ENCODE peak calls at places on chromosomes 13 and 19, in nine cellular contexts. One of them, this sample, is unnamed.

GRCh38 chr19:17830567-17831418 is 9.5 kb upstream of the INSL3 start:
- DNase-seq in skeletal muscle cell: peak
- DNase-seq in ELF-1: peak
- DNase-seq in PC-9: peak
- DNase-seq in stimulated activated CD4-positive, alpha-beta T cell treated with anti-CD3 and anti-CD28 coated beads, TNF-alpha, amount 100 ng/mL, for 48 hours: peak
- DNase-seq in cardiac muscle cell: peak
- DNase-seq in type B pancreatic cell: peak
- DNase-seq in IMR-90: peak
- DNase-seq in lower leg skin: no peak
- DNase-seq in this sample: no peak

GRCh38 chr19:17860331-17860992 is 752 bp downstream of the RPL18A start:
- DNase-seq in lower leg skin: no peak
- DNase-seq in ELF-1: no peak
- DNase-seq in IMR-90: no peak
- DNase-seq in type B pancreatic cell: no peak
- DNase-seq in skeletal muscle cell: no peak
- DNase-seq in PC-9: no peak
- DNase-seq in cardiac muscle cell: no peak
- DNase-seq in stimulated activated CD4-positive, alpha-beta T cell treated with anti-CD3 and anti-CD28 coated beads, TNF-alpha, amount 100 ng/mL, for 48 hours: no peak
- DNase-seq in this sample: no peak

GRCh38 chr19:2122982-2123381 is 26.3 kb downstream of the IZUMO4 start:
- DNase-seq in type B pancreatic cell: no peak
- DNase-seq in stimulated activated CD4-positive, alpha-beta T cell treated with anti-CD3 and anti-CD28 coated beads, TNF-alpha, amount 100 ng/mL, for 48 hours: no peak
- DNase-seq in skeletal muscle cell: no peak
- DNase-seq in lower leg skin: no peak
- DNase-seq in PC-9: no peak
- DNase-seq in ELF-1: no peak
- DNase-seq in cardiac muscle cell: no peak
- DNase-seq in IMR-90: no peak
- DNase-seq in this sample: no peak

GRCh38 chr13:48586591-48587103 is 53.8 kb upstream of the RCBTB2 start:
- DNase-seq in stimulated activated CD4-positive, alpha-beta T cell treated with anti-CD3 and anti-CD28 coated beads, TNF-alpha, amount 100 ng/mL, for 48 hours: no peak
- DNase-seq in type B pancreatic cell: no peak
- DNase-seq in IMR-90: peak
- DNase-seq in PC-9: no peak
- DNase-seq in skeletal muscle cell: peak
- DNase-seq in lower leg skin: no peak
- DNase-seq in ELF-1: no peak
- DNase-seq in cardiac muscle cell: peak
- DNase-seq in this sample: peak

GRCh38 chr19:10915511-10916091 is 12.8 kb downstream of the YIPF2 start:
- DNase-seq in cardiac muscle cell: peak
- DNase-seq in stimulated activated CD4-positive, alpha-beta T cell treated with anti-CD3 and anti-CD28 coated beads, TNF-alpha, amount 100 ng/mL, for 48 hours: no peak
- DNase-seq in ELF-1: no peak
- DNase-seq in lower leg skin: peak
- DNase-seq in skeletal muscle cell: peak
- DNase-seq in IMR-90: peak
- DNase-seq in type B pancreatic cell: no peak
- DNase-seq in PC-9: peak
- DNase-seq in this sample: no peak

GRCh38 chr19:18995804-18996241 is 37.5 kb downstream of the SUGP2 start:
- DNase-seq in stimulated activated CD4-positive, alpha-beta T cell treated with anti-CD3 and anti-CD28 coated beads, TNF-alpha, amount 100 ng/mL, for 48 hours: no peak
- DNase-seq in type B pancreatic cell: no peak
- DNase-seq in ELF-1: peak
- DNase-seq in PC-9: peak
- DNase-seq in cardiac muscle cell: peak
- DNase-seq in skeletal muscle cell: peak
- DNase-seq in lower leg skin: no peak
- DNase-seq in IMR-90: peak
- DNase-seq in this sample: peak

GRCh38 chr19:40982594-40983101 is 8.4 kb upstream of the CYP2B6 start:
- DNase-seq in stimulated activated CD4-positive, alpha-beta T cell treated with anti-CD3 and anti-CD28 coated beads, TNF-alpha, amount 100 ng/mL, for 48 hours: no peak
- DNase-seq in type B pancreatic cell: no peak
- DNase-seq in IMR-90: peak
- DNase-seq in PC-9: no peak
- DNase-seq in lower leg skin: no peak
- DNase-seq in skeletal muscle cell: no peak
- DNase-seq in ELF-1: peak
- DNase-seq in cardiac muscle cell: peak
- DNase-seq in this sample: no peak

GRCh38 chr13:21619633-21620220 is 15.8 kb upstream of the MICU2 start:
- DNase-seq in ELF-1: no peak
- DNase-seq in skeletal muscle cell: no peak
- DNase-seq in PC-9: no peak
- DNase-seq in cardiac muscle cell: no peak
- DNase-seq in type B pancreatic cell: no peak
- DNase-seq in IMR-90: peak
- DNase-seq in stimulated activated CD4-positive, alpha-beta T cell treated with anti-CD3 and anti-CD28 coated beads, TNF-alpha, amount 100 ng/mL, for 48 hours: no peak
- DNase-seq in lower leg skin: no peak
- DNase-seq in this sample: no peak

GRCh38 chr19:11092181-11092538 is 2.9 kb downstream of the LDLR start:
- DNase-seq in IMR-90: peak
- DNase-seq in PC-9: peak
- DNase-seq in cardiac muscle cell: peak
- DNase-seq in lower leg skin: no peak
- DNase-seq in skeletal muscle cell: no peak
- DNase-seq in stimulated activated CD4-positive, alpha-beta T cell treated with anti-CD3 and anti-CD28 coated beads, TNF-alpha, amount 100 ng/mL, for 48 hours: no peak
- DNase-seq in ELF-1: peak
- DNase-seq in type B pancreatic cell: no peak
- DNase-seq in this sample: no peak

GRCh38 chr13:86788624-86789023 is 882.5 kb upstream of the SLITRK5 start:
- DNase-seq in cardiac muscle cell: no peak
- DNase-seq in type B pancreatic cell: no peak
- DNase-seq in stimulated activated CD4-positive, alpha-beta T cell treated with anti-CD3 and anti-CD28 coated beads, TNF-alpha, amount 100 ng/mL, for 48 hours: no peak
- DNase-seq in ELF-1: no peak
- DNase-seq in lower leg skin: no peak
- DNase-seq in skeletal muscle cell: no peak
- DNase-seq in PC-9: no peak
- DNase-seq in IMR-90: no peak
- DNase-seq in this sample: no peak

GRCh38 chr13:92808007-92808406 is 418.6 kb upstream of the GPC6 start:
- DNase-seq in skeletal muscle cell: no peak
- DNase-seq in stimulated activated CD4-positive, alpha-beta T cell treated with anti-CD3 and anti-CD28 coated beads, TNF-alpha, amount 100 ng/mL, for 48 hours: no peak
- DNase-seq in lower leg skin: no peak
- DNase-seq in IMR-90: peak
- DNase-seq in PC-9: no peak
- DNase-seq in type B pancreatic cell: no peak
- DNase-seq in cardiac muscle cell: no peak
- DNase-seq in ELF-1: no peak
- DNase-seq in this sample: no peak

GRCh38 chr19:43372462-43372861 is 19.0 kb downstream of the CD177 start:
- DNase-seq in ELF-1: no peak
- DNase-seq in stimulated activated CD4-positive, alpha-beta T cell treated with anti-CD3 and anti-CD28 coated beads, TNF-alpha, amount 100 ng/mL, for 48 hours: no peak
- DNase-seq in lower leg skin: no peak
- DNase-seq in IMR-90: peak
- DNase-seq in skeletal muscle cell: no peak
- DNase-seq in PC-9: peak
- DNase-seq in cardiac muscle cell: peak
- DNase-seq in type B pancreatic cell: no peak
- DNase-seq in this sample: no peak

GRCh38 chr19:52734893-52735661 is at the start of gene ZNF611:
- DNase-seq in lower leg skin: peak
- DNase-seq in skeletal muscle cell: peak
- DNase-seq in IMR-90: peak
- DNase-seq in ELF-1: peak
- DNase-seq in cardiac muscle cell: peak
- DNase-seq in stimulated activated CD4-positive, alpha-beta T cell treated with anti-CD3 and anti-CD28 coated beads, TNF-alpha, amount 100 ng/mL, for 48 hours: peak
- DNase-seq in type B pancreatic cell: peak
- DNase-seq in PC-9: peak
- DNase-seq in this sample: peak

GRCh38 chr13:80946008-80946802 is 605.3 kb upstream of the SPRY2 start:
- DNase-seq in ELF-1: no peak
- DNase-seq in type B pancreatic cell: no peak
- DNase-seq in IMR-90: no peak
- DNase-seq in lower leg skin: no peak
- DNase-seq in skeletal muscle cell: no peak
- DNase-seq in stimulated activated CD4-positive, alpha-beta T cell treated with anti-CD3 and anti-CD28 coated beads, TNF-alpha, amount 100 ng/mL, for 48 hours: no peak
- DNase-seq in PC-9: no peak
- DNase-seq in cardiac muscle cell: no peak
- DNase-seq in this sample: no peak

GRCh38 chr13:66967825-66968597 is 262.1 kb downstream of the PCDH9 start:
- DNase-seq in IMR-90: peak
- DNase-seq in type B pancreatic cell: no peak
- DNase-seq in PC-9: no peak
- DNase-seq in ELF-1: no peak
- DNase-seq in lower leg skin: no peak
- DNase-seq in skeletal muscle cell: no peak
- DNase-seq in cardiac muscle cell: no peak
- DNase-seq in stimulated activated CD4-positive, alpha-beta T cell treated with anti-CD3 and anti-CD28 coated beads, TNF-alpha, amount 100 ng/mL, for 48 hours: no peak
- DNase-seq in this sample: no peak

GRCh38 chr13:44011036-44011435 is 131.3 kb downstream of the LACC1 start:
- DNase-seq in IMR-90: no peak
- DNase-seq in PC-9: no peak
- DNase-seq in lower leg skin: no peak
- DNase-seq in skeletal muscle cell: no peak
- DNase-seq in type B pancreatic cell: no peak
- DNase-seq in stimulated activated CD4-positive, alpha-beta T cell treated with anti-CD3 and anti-CD28 coated beads, TNF-alpha, amount 100 ng/mL, for 48 hours: no peak
- DNase-seq in cardiac muscle cell: no peak
- DNase-seq in ELF-1: no peak
- DNase-seq in this sample: no peak

GRCh38 chr13:43046259-43046658 is 22.9 kb downstream of the DNAJC15 start:
- DNase-seq in PC-9: no peak
- DNase-seq in skeletal muscle cell: no peak
- DNase-seq in IMR-90: no peak
- DNase-seq in cardiac muscle cell: no peak
- DNase-seq in ELF-1: no peak
- DNase-seq in stimulated activated CD4-positive, alpha-beta T cell treated with anti-CD3 and anti-CD28 coated beads, TNF-alpha, amount 100 ng/mL, for 48 hours: no peak
- DNase-seq in lower leg skin: no peak
- DNase-seq in type B pancreatic cell: no peak
- DNase-seq in this sample: no peak

GRCh38 chr13:106083620-106084350 is 451.7 kb downstream of the EFNB2 start:
- DNase-seq in skeletal muscle cell: no peak
- DNase-seq in stimulated activated CD4-positive, alpha-beta T cell treated with anti-CD3 and anti-CD28 coated beads, TNF-alpha, amount 100 ng/mL, for 48 hours: no peak
- DNase-seq in ELF-1: peak
- DNase-seq in type B pancreatic cell: no peak
- DNase-seq in cardiac muscle cell: peak
- DNase-seq in IMR-90: peak
- DNase-seq in PC-9: peak
- DNase-seq in lower leg skin: no peak
- DNase-seq in this sample: peak

GRCh38 chr13:31627097-31627496 is 112.2 kb upstream of the RXFP2 start:
- DNase-seq in PC-9: no peak
- DNase-seq in stimulated activated CD4-positive, alpha-beta T cell treated with anti-CD3 and anti-CD28 coated beads, TNF-alpha, amount 100 ng/mL, for 48 hours: no peak
- DNase-seq in cardiac muscle cell: peak
- DNase-seq in IMR-90: peak
- DNase-seq in ELF-1: no peak
- DNase-seq in type B pancreatic cell: no peak
- DNase-seq in skeletal muscle cell: peak
- DNase-seq in lower leg skin: no peak
- DNase-seq in this sample: no peak

GRCh38 chr19:40578442-40578908 is 1.8 kb downstream of the SHKBP1 start:
- DNase-seq in lower leg skin: no peak
- DNase-seq in IMR-90: peak
- DNase-seq in PC-9: no peak
- DNase-seq in ELF-1: peak
- DNase-seq in skeletal muscle cell: no peak
- DNase-seq in type B pancreatic cell: no peak
- DNase-seq in stimulated activated CD4-positive, alpha-beta T cell treated with anti-CD3 and anti-CD28 coated beads, TNF-alpha, amount 100 ng/mL, for 48 hours: no peak
- DNase-seq in cardiac muscle cell: peak
- DNase-seq in this sample: no peak

GRCh38 chr19:5369962-5370367 is 29.4 kb upstream of the PTPRS start:
- DNase-seq in stimulated activated CD4-positive, alpha-beta T cell treated with anti-CD3 and anti-CD28 coated beads, TNF-alpha, amount 100 ng/mL, for 48 hours: peak
- DNase-seq in cardiac muscle cell: peak
- DNase-seq in type B pancreatic cell: peak
- DNase-seq in IMR-90: no peak
- DNase-seq in lower leg skin: no peak
- DNase-seq in PC-9: no peak
- DNase-seq in ELF-1: peak
- DNase-seq in skeletal muscle cell: no peak
- DNase-seq in this sample: peak

GRCh38 chr13:24251525-24251924 is 57.9 kb upstream of the C1QTNF9 start:
- DNase-seq in skeletal muscle cell: no peak
- DNase-seq in IMR-90: no peak
- DNase-seq in ELF-1: no peak
- DNase-seq in type B pancreatic cell: no peak
- DNase-seq in PC-9: no peak
- DNase-seq in cardiac muscle cell: no peak
- DNase-seq in stimulated activated CD4-positive, alpha-beta T cell treated with anti-CD3 and anti-CD28 coated beads, TNF-alpha, amount 100 ng/mL, for 48 hours: peak
- DNase-seq in lower leg skin: no peak
- DNase-seq in this sample: no peak

GRCh38 chr19:4233282-4233853 is 4.0 kb downstream of the EBI3 start:
- DNase-seq in ELF-1: peak
- DNase-seq in IMR-90: peak
- DNase-seq in stimulated activated CD4-positive, alpha-beta T cell treated with anti-CD3 and anti-CD28 coated beads, TNF-alpha, amount 100 ng/mL, for 48 hours: peak
- DNase-seq in lower leg skin: no peak
- DNase-seq in PC-9: no peak
- DNase-seq in type B pancreatic cell: peak
- DNase-seq in cardiac muscle cell: peak
- DNase-seq in skeletal muscle cell: no peak
- DNase-seq in this sample: peak

GRCh38 chr13:44748439-44748838 is 172.3 kb upstream of the TSC22D1 start:
- DNase-seq in lower leg skin: no peak
- DNase-seq in ELF-1: no peak
- DNase-seq in cardiac muscle cell: no peak
- DNase-seq in PC-9: no peak
- DNase-seq in type B pancreatic cell: no peak
- DNase-seq in IMR-90: no peak
- DNase-seq in skeletal muscle cell: no peak
- DNase-seq in stimulated activated CD4-positive, alpha-beta T cell treated with anti-CD3 and anti-CD28 coated beads, TNF-alpha, amount 100 ng/mL, for 48 hours: no peak
- DNase-seq in this sample: no peak

GRCh38 chr13:80084086-80084676 is 256.7 kb downstream of the SPRY2 start:
- DNase-seq in IMR-90: peak
- DNase-seq in ELF-1: peak
- DNase-seq in type B pancreatic cell: no peak
- DNase-seq in lower leg skin: no peak
- DNase-seq in skeletal muscle cell: peak
- DNase-seq in cardiac muscle cell: peak
- DNase-seq in PC-9: peak
- DNase-seq in stimulated activated CD4-positive, alpha-beta T cell treated with anti-CD3 and anti-CD28 coated beads, TNF-alpha, amount 100 ng/mL, for 48 hours: no peak
- DNase-seq in this sample: no peak

GRCh38 chr19:11019824-11020223 is 59.0 kb downstream of the SMARCA4 start:
- DNase-seq in stimulated activated CD4-positive, alpha-beta T cell treated with anti-CD3 and anti-CD28 coated beads, TNF-alpha, amount 100 ng/mL, for 48 hours: no peak
- DNase-seq in lower leg skin: no peak
- DNase-seq in type B pancreatic cell: no peak
- DNase-seq in skeletal muscle cell: no peak
- DNase-seq in IMR-90: no peak
- DNase-seq in PC-9: no peak
- DNase-seq in ELF-1: no peak
- DNase-seq in cardiac muscle cell: no peak
- DNase-seq in this sample: no peak

This sample was measured in Calu3.